ENCODE peak calls at places on chromosomes 3 and 15, in nine cellular contexts. S is hepatocyte; M is fibroblast of villous mesenchyme; H is GM06990; Q is colonic mucosa; W is CD8-positive, alpha-beta T cell; D is heart left ventricle; B is astrocyte of the spinal cord; V is pancreas. L is an unnamed sample.
A peak's percentile ranks its signal among the peaks of the same experiment; 100 is the strongest.

GRCh38 chr15:52290329-52290728 is 5.3 kb downstream of the MYO5C start:
- DNase-seq in W (no peak), M (no peak), H (no peak), V (no peak), S (no peak), B (no peak), D (no peak), Q (no peak), L (no peak)

GRCh38 chr15:90924375-90924774 is 8.0 kb downstream of the HDDC3 start:
- DNase-seq in Q (no peak), W (no peak), S (no peak), B (no peak), H (no peak), V (no peak), D (no peak), M (no peak), L (no peak)

GRCh38 chr3:181660337-181660736 is 51.4 kb upstream of the SOX2 start:
- DNase-seq in M (no peak), V (no peak), D (no peak), S (no peak), W (no peak), H (no peak), Q (no peak), B (no peak), L (no peak)

GRCh38 chr3:70863049-70863448 is 550.6 kb upstream of the MDFIC2 start:
- DNase-seq in S (no peak), W (no peak), M (no peak), Q (no peak), B (no peak), V (no peak), D (no peak), H (no peak), L (no peak)

GRCh38 chr15:83112959-83113299 is 5.5 kb downstream of the TM6SF1 start:
- DNase-seq in M (no peak), B (no peak), S (no peak), D (no peak), W (no peak), H (no peak), Q (no peak), V (no peak), L (no peak)

GRCh38 chr3:159378391-159378790 is 576.5 kb downstream of the MFSD1 start:
- DNase-seq in D (no peak), H (no peak), S (no peak), W (no peak), M (peak; percentile 49), B (no peak), Q (no peak), V (no peak), L (no peak)

GRCh38 chr3:158091526-158091925 is 14.7 kb downstream of the SHOX2 start:
- DNase-seq in M (peak; percentile 51), S (no peak), D (no peak), Q (no peak), W (no peak), V (no peak), H (no peak), B (peak; percentile 31), L (peak; percentile 56)

GRCh38 chr3:12197475-12197874 is 38.8 kb upstream of the TIMP4 start:
- DNase-seq in D (no peak), B (no peak), Q (no peak), W (no peak), S (no peak), M (no peak), V (no peak), H (peak; percentile 76), L (no peak)

GRCh38 chr15:67167131-67167530 is 87.3 kb downstream of the AAGAB start:
- DNase-seq in B (no peak), W (no peak), Q (no peak), H (no peak), V (no peak), D (no peak), M (no peak), S (no peak), L (no peak)

GRCh38 chr3:64340636-64341240 is 115.5 kb upstream of the PRICKLE2 start:
- DNase-seq in H (no peak), V (no peak), Q (no peak), W (no peak), D (no peak), M (peak; percentile 90), B (peak; percentile 87), S (peak; percentile 46), L (peak; percentile 75)

GRCh38 chr15:101120961-101121360 is 130.9 kb downstream of the CHSY1 start:
- DNase-seq in S (no peak), V (no peak), B (no peak), H (no peak), W (no peak), M (no peak), Q (no peak), D (no peak), L (no peak)

GRCh38 chr15:56250626-56251025 is 6.9 kb upstream of the RFX7 start:
- DNase-seq in D (no peak), M (no peak), Q (no peak), H (no peak), W (no peak), S (no peak), V (no peak), B (no peak), L (no peak)

GRCh38 chr3:193605876-193606275 is 12.9 kb downstream of the OPA1 start:
- DNase-seq in D (peak; percentile 40), V (no peak), M (peak; percentile 70), H (no peak), W (peak; percentile 38), S (peak; percentile 82), Q (peak; percentile 74), B (peak; percentile 56), L (peak; percentile 85)

GRCh38 chr3:186032321-186032720 is 76.6 kb downstream of the ETV5 start:
- DNase-seq in M (no peak), D (no peak), Q (no peak), S (no peak), B (no peak), H (no peak), W (no peak), V (no peak), L (no peak)

GRCh38 chr3:18743761-18744160 is 318.6 kb upstream of the SATB1 start:
- DNase-seq in B (no peak), D (no peak), S (no peak), W (no peak), H (no peak), M (no peak), V (no peak), Q (no peak), L (no peak)

GRCh38 chr15:66929843-66930242 is 135.6 kb upstream of the SMAD3 start:
- DNase-seq in M (no peak), Q (no peak), W (no peak), B (no peak), S (no peak), H (no peak), D (no peak), V (no peak), L (no peak)

GRCh38 chr15:71465109-71465508 is 345.2 kb upstream of the NR2E3 start:
- DNase-seq in S (no peak), B (no peak), D (no peak), V (no peak), H (no peak), Q (no peak), W (no peak), M (peak; percentile 49), L (no peak)

GRCh38 chr15:69600556-69601085 is 148.0 kb downstream of the RPLP1 start:
- DNase-seq in W (no peak), S (no peak), V (no peak), D (no peak), M (no peak), B (no peak), Q (no peak), H (no peak), L (no peak)

GRCh38 chr3:134693804-134694203 is 43.0 kb upstream of the KY start:
- DNase-seq in M (no peak), S (no peak), D (peak; percentile 71), Q (no peak), V (no peak), H (no peak), B (no peak), W (no peak), L (no peak)

GRCh38 chr3:69219101-69219708 is 96.8 kb upstream of the LMOD3 start:
- DNase-seq in S (no peak), B (no peak), H (no peak), D (no peak), Q (no peak), V (no peak), W (no peak), M (no peak), L (no peak)

GRCh38 chr3:143263844-143264243 is 144.3 kb downstream of the CHST2 start:
- DNase-seq in W (no peak), Q (no peak), H (no peak), V (no peak), B (no peak), M (no peak), S (no peak), D (no peak), L (no peak)

GRCh38 chr15:51310064-51310463 is 28.3 kb downstream of the CYP19A1 start:
- DNase-seq in S (no peak), W (no peak), M (peak; percentile 59), B (peak; percentile 10), V (no peak), Q (no peak), H (no peak), D (no peak), L (peak; percentile 83)

GRCh38 chr15:75153084-75153483 is 48.6 kb upstream of the C15orf39 start:
- DNase-seq in Q (no peak), S (no peak), W (no peak), M (no peak), H (no peak), V (no peak), B (no peak), D (no peak), L (peak; percentile 62)

GRCh38 chr15:74040115-74040850 is 42.1 kb downstream of the GOLGA6A start:
- DNase-seq in D (peak; percentile 73), M (peak; percentile 97), V (no peak), Q (peak; percentile 41), W (no peak), B (peak; percentile 97), H (no peak), S (peak; percentile 49), L (peak; percentile 98)
- TF ChIP-seq CTCF in D (no peak), M (peak; percentile 6), V (no peak), Q (no peak), W (no peak), B (peak; percentile 2), H (no peak), S (no peak), L (peak; percentile 10)

GRCh38 chr15:63818628-63819027 is 15.1 kb downstream of the HERC1 start:
- DNase-seq in D (no peak), H (no peak), S (no peak), M (no peak), B (no peak), V (no peak), W (no peak), Q (no peak), L (no peak)
- H3K4me3 ChIP-seq in D (no peak overlapping the region), H (no peak overlapping the region), S (no peak overlapping the region), M (no peak overlapping the region), B (no peak overlapping the region), V (no peak overlapping the region), W (no peak overlapping the region), Q (no peak overlapping the region), L (no peak overlapping the region)

GRCh38 chr15:28086175-28086703 is 12.9 kb downstream of the OCA2 start:
- DNase-seq in H (no peak), Q (peak; percentile 70), W (peak; percentile 59), M (peak; percentile 55), B (peak; percentile 42), S (peak; percentile 80), D (peak; percentile 53), V (no peak), L (peak; percentile 62)
- TF ChIP-seq CTCF in H (peak; percentile 81), Q (peak; percentile 76), W (peak; percentile 67), M (peak; percentile 82), B (peak; percentile 82), S (peak; percentile 45), D (peak; percentile 70), V (peak; percentile 60), L (peak; percentile 86)

GRCh38 chr3:126108689-126109075 is 24.8 kb upstream of the SLC41A3 start:
- DNase-seq in V (no peak), M (no peak), W (no peak), D (no peak), S (no peak), Q (no peak), H (no peak), B (no peak), L (no peak)
- H3K4me3 ChIP-seq in V (no peak overlapping the region), M (no peak overlapping the region), W (no peak overlapping the region), D (no peak overlapping the region), S (no peak overlapping the region), Q (no peak overlapping the region), H (no peak overlapping the region), B (no peak overlapping the region), L (no peak overlapping the region)

L was measured in fibroblast of pulmonary artery.